ENCODE peak calls at places on chromosomes 16 and 17, in five cellular contexts. I is cardiac fibroblast; C is heart left ventricle; S is stimulated activated CD8-positive, alpha-beta memory T cell treated with anti-CD3 and anti-CD28 coated beads, Interleukin-4, amount 100 ng/mL, for 24 hours; F is activated CD4-positive, CD25-positive, alpha-beta regulatory T cell. N is an unnamed sample.

GRCh38 chr17:7336240-7337175 is at the start of gene ACAP1:
- DNase-seq in F (peak), C (peak), S (peak), I (no peak), N (no peak)

GRCh38 chr17:57588086-57588485 is 157.0 kb downstream of the CCDC182 start:
- DNase-seq in F (no peak), S (no peak), I (peak), C (no peak), N (no peak)

GRCh38 chr16:50025544-50025931 is 513 bp downstream of the CNEP1R1 start:
- DNase-seq in I (peak), S (no peak), C (no peak), F (no peak), N (no peak)

GRCh38 chr17:32265896-32266388 is 310 bp downstream of the RHBDL3 start:
- DNase-seq in F (no peak), I (no peak), S (no peak), C (no peak), N (no peak)

GRCh38 chr17:63700528-63701441 is 860 bp upstream of the LIMD2 start:
- DNase-seq in I (peak), F (peak), C (peak), S (peak), N (peak)

GRCh38 chr17:60640503-60640902 is 37.1 kb upstream of the BCAS3 start:
- DNase-seq in I (peak), F (no peak), S (no peak), C (no peak), N (no peak)

GRCh38 chr16:84448444-84448843 is 56.0 kb downstream of the MEAK7 start:
- DNase-seq in C (no peak), I (no peak), S (no peak), F (no peak), N (no peak)

GRCh38 chr17:67658265-67658664 is 59.5 kb upstream of the NOL11 start:
- DNase-seq in S (no peak), I (no peak), F (no peak), C (no peak), N (no peak)

GRCh38 chr17:7234100-7235012 is at the start of gene DVL2:
- DNase-seq in S (peak), I (peak), C (peak), F (peak), N (peak)

GRCh38 chr16:24045641-24046040 is 209.9 kb downstream of the PRKCB start:
- DNase-seq in S (no peak), F (no peak), I (no peak), C (no peak), N (peak)

GRCh38 chr17:869567-870530 is 87.7 kb downstream of the MRM3 start:
- DNase-seq in I (peak), S (no peak), F (no peak), C (no peak), N (no peak)

GRCh38 chr17:40795019-40795667 is 4.6 kb downstream of the KRT28 start:
- DNase-seq in I (no peak), C (no peak), F (no peak), S (no peak), N (no peak)

GRCh38 chr17:12485361-12485911 is 180.3 kb upstream of the MYOCD start:
- DNase-seq in C (no peak), S (no peak), F (no peak), I (peak), N (no peak)

GRCh38 chr17:50052241-50052788 is 3.6 kb upstream of the ITGA3 start:
- DNase-seq in S (no peak), F (no peak), C (no peak), I (no peak), N (no peak)

N was measured in D341Med.